ENCODE peak calls at places on chromosome 15, in four cellular contexts. One of them, this sample, is unnamed.

GRCh38 chr15:50051811-50052419 is 67.1 kb downstream of the ATP8B4 start:
- DNase-seq in astrocyte of the cerebellum: peak
- DNase-seq in Caki2: peak
- DNase-seq in HFF-Myc: peak
- DNase-seq in this sample: no peak

GRCh38 chr15:38041576-38041975 is 107.1 kb downstream of the TMCO5A start:
- DNase-seq in astrocyte of the cerebellum: no peak
- DNase-seq in Caki2: no peak
- DNase-seq in HFF-Myc: peak
- DNase-seq in this sample: no peak

GRCh38 chr15:65421360-65422215 is 1.2 kb downstream of the IGDCC4 start:
- DNase-seq in astrocyte of the cerebellum: peak
- DNase-seq in Caki2: no peak
- DNase-seq in HFF-Myc: no peak
- DNase-seq in this sample: no peak

GRCh38 chr15:23035964-23036566 is 3.3 kb downstream of the TUBGCP5 start:
- DNase-seq in astrocyte of the cerebellum: no peak
- DNase-seq in Caki2: peak
- DNase-seq in HFF-Myc: peak
- DNase-seq in this sample: no peak

GRCh38 chr15:89340586-89340985 is 6.0 kb upstream of the POLG start:
- DNase-seq in astrocyte of the cerebellum: no peak
- DNase-seq in Caki2: no peak
- DNase-seq in HFF-Myc: no peak
- DNase-seq in this sample: no peak

GRCh38 chr15:81311834-81312459 is 12.0 kb downstream of the STARD5 start:
- DNase-seq in astrocyte of the cerebellum: peak
- DNase-seq in Caki2: no peak
- DNase-seq in HFF-Myc: no peak
- DNase-seq in this sample: no peak

GRCh38 chr15:35980719-35981118 is 434.8 kb upstream of the DPH6 start:
- DNase-seq in astrocyte of the cerebellum: no peak
- DNase-seq in Caki2: peak
- DNase-seq in HFF-Myc: no peak
- DNase-seq in this sample: no peak

GRCh38 chr15:20345401-20345958 is 196.1 kb downstream of the GOLGA6L6 start:
- DNase-seq in astrocyte of the cerebellum: no peak
- DNase-seq in Caki2: no peak
- DNase-seq in HFF-Myc: no peak
- DNase-seq in this sample: no peak

GRCh38 chr15:78675617-78676360 is 34.8 kb upstream of the CHRNB4 start:
- DNase-seq in astrocyte of the cerebellum: no peak
- DNase-seq in Caki2: no peak
- DNase-seq in HFF-Myc: no peak
- DNase-seq in this sample: no peak

GRCh38 chr15:92653836-92654524 is 1.6 kb downstream of the FAM174B start:
- DNase-seq in astrocyte of the cerebellum: no peak
- DNase-seq in Caki2: peak
- DNase-seq in HFF-Myc: no peak
- DNase-seq in this sample: no peak

GRCh38 chr15:34640661-34641060 is 57.2 kb upstream of the GOLGA8B start:
- DNase-seq in astrocyte of the cerebellum: no peak
- DNase-seq in Caki2: no peak
- DNase-seq in HFF-Myc: no peak
- DNase-seq in this sample: no peak

GRCh38 chr15:55245058-55245457 is 44.6 kb downstream of the RAB27A start:
- DNase-seq in astrocyte of the cerebellum: no peak
- DNase-seq in Caki2: no peak
- DNase-seq in HFF-Myc: no peak
- DNase-seq in this sample: no peak

GRCh38 chr15:69760890-69761568 is 308.4 kb downstream of the RPLP1 start:
- DNase-seq in astrocyte of the cerebellum: peak
- DNase-seq in Caki2: peak
- DNase-seq in HFF-Myc: peak
- DNase-seq in this sample: peak

GRCh38 chr15:78093242-78094020 is 1.1 kb downstream of the SH2D7 start:
- DNase-seq in astrocyte of the cerebellum: peak
- DNase-seq in Caki2: no peak
- DNase-seq in HFF-Myc: peak
- DNase-seq in this sample: no peak

GRCh38 chr15:85316244-85316934 is 64.0 kb upstream of the AKAP13 start:
- DNase-seq in astrocyte of the cerebellum: no peak
- DNase-seq in Caki2: no peak
- DNase-seq in HFF-Myc: peak
- DNase-seq in this sample: peak

GRCh38 chr15:36363335-36363734 is 216.1 kb upstream of the CDIN1 start:
- DNase-seq in astrocyte of the cerebellum: no peak
- DNase-seq in Caki2: no peak
- DNase-seq in HFF-Myc: no peak
- DNase-seq in this sample: peak

GRCh38 chr15:42461261-42461660 is 29.7 kb downstream of the ZNF106 start:
- DNase-seq in astrocyte of the cerebellum: no peak
- DNase-seq in Caki2: no peak
- DNase-seq in HFF-Myc: no peak
- DNase-seq in this sample: no peak

GRCh38 chr15:66515901-66516322 is 10.8 kb downstream of the ZWILCH start:
- DNase-seq in astrocyte of the cerebellum: no peak
- DNase-seq in Caki2: no peak
- DNase-seq in HFF-Myc: no peak
- DNase-seq in this sample: no peak

GRCh38 chr15:89768071-89768500 is 8.0 kb upstream of the MESP2 start:
- DNase-seq in astrocyte of the cerebellum: no peak
- DNase-seq in Caki2: no peak
- DNase-seq in HFF-Myc: no peak
- DNase-seq in this sample: no peak

GRCh38 chr15:53808058-53808703 is 48.7 kb upstream of the WDR72 start:
- DNase-seq in astrocyte of the cerebellum: no peak
- DNase-seq in Caki2: no peak
- DNase-seq in HFF-Myc: no peak
- DNase-seq in this sample: no peak

This sample was measured in retinal pigment epithelial cell.